ENCODE peak calls at places on chromosomes 12 and 14, in six cellular contexts. One of them, this sample, is unnamed.

GRCh38 chr12:116099664-116100432 is 177.6 kb downstream of the MED13L start:
- DNase-seq in anterior cingulate cortex: no peak
- DNase-seq in endothelial cell: no peak
- DNase-seq in fibroblast of the aortic adventitia: no peak
- DNase-seq in activated T-cell treated with anti-CD3 and anti-CD28 coated beads for 1 hour: no peak
- DNase-seq in WTC11: no peak
- DNase-seq in this sample: no peak

GRCh38 chr12:238736-239398 is 23.8 kb downstream of the SLC6A13 start:
- DNase-seq in anterior cingulate cortex: no peak
- DNase-seq in endothelial cell: no peak
- DNase-seq in fibroblast of the aortic adventitia: no peak
- DNase-seq in activated T-cell treated with anti-CD3 and anti-CD28 coated beads for 1 hour: no peak
- DNase-seq in WTC11: no peak
- DNase-seq in this sample: no peak

GRCh38 chr12:120230326-120230973 is 29.5 kb upstream of the RPLP0 start:
- DNase-seq in anterior cingulate cortex: no peak
- DNase-seq in endothelial cell: no peak
- DNase-seq in fibroblast of the aortic adventitia: peak
- DNase-seq in activated T-cell treated with anti-CD3 and anti-CD28 coated beads for 1 hour: no peak
- DNase-seq in WTC11: peak
- DNase-seq in this sample: peak

GRCh38 chr12:124909831-124910560 is 4.5 kb downstream of the UBC start:
- DNase-seq in anterior cingulate cortex: no peak
- DNase-seq in endothelial cell: no peak
- DNase-seq in fibroblast of the aortic adventitia: peak
- DNase-seq in activated T-cell treated with anti-CD3 and anti-CD28 coated beads for 1 hour: no peak
- DNase-seq in WTC11: no peak
- DNase-seq in this sample: no peak

GRCh38 chr12:98549371-98550110 is 34.2 kb downstream of the TMPO start:
- DNase-seq in anterior cingulate cortex: no peak
- DNase-seq in endothelial cell: no peak
- DNase-seq in fibroblast of the aortic adventitia: no peak
- DNase-seq in activated T-cell treated with anti-CD3 and anti-CD28 coated beads for 1 hour: no peak
- DNase-seq in WTC11: no peak
- DNase-seq in this sample: no peak

GRCh38 chr14:60622210-60622919 is 26.9 kb downstream of the SIX1 start:
- DNase-seq in anterior cingulate cortex: no peak
- DNase-seq in endothelial cell: no peak
- DNase-seq in fibroblast of the aortic adventitia: peak
- DNase-seq in activated T-cell treated with anti-CD3 and anti-CD28 coated beads for 1 hour: no peak
- DNase-seq in WTC11: no peak
- DNase-seq in this sample: no peak

GRCh38 chr12:28172434-28173030 is 17.7 kb upstream of the CCDC91 start:
- DNase-seq in anterior cingulate cortex: no peak
- DNase-seq in endothelial cell: peak
- DNase-seq in fibroblast of the aortic adventitia: peak
- DNase-seq in activated T-cell treated with anti-CD3 and anti-CD28 coated beads for 1 hour: no peak
- DNase-seq in WTC11: peak
- DNase-seq in this sample: no peak

GRCh38 chr12:6372403-6373003 is 2.9 kb downstream of the SCNN1A start:
- DNase-seq in anterior cingulate cortex: no peak
- DNase-seq in endothelial cell: no peak
- DNase-seq in fibroblast of the aortic adventitia: peak
- DNase-seq in activated T-cell treated with anti-CD3 and anti-CD28 coated beads for 1 hour: no peak
- DNase-seq in WTC11: no peak
- DNase-seq in this sample: peak